ENCODE peak calls at places on chromosomes 2 and 18, in ten cellular contexts. T, O, J, X, H, Q, L, Z, U and W are unnamed samples.

GRCh38 chr2:170846318-170846717 is 29.6 kb downstream of the GAD1 start:
- DNase-seq in U (no peak), Z (no peak), H (no peak), J (no peak), T (no peak), L (no peak), X (no peak), Q (no peak), O (no peak), W (no peak)

GRCh38 chr18:50009772-50010171 is 185.2 kb downstream of the MYO5B start:
- DNase-seq in U (no peak), T (peak; percentile 3), J (no peak), Q (no peak), L (peak; percentile 26), X (peak; percentile 65), Z (peak; percentile 72), O (peak; percentile 59), H (no peak), W (no peak)

GRCh38 chr2:2688231-2688630 is 357.2 kb upstream of the MYT1L start:
- DNase-seq in Z (no peak), T (no peak), Q (no peak), U (no peak), X (no peak), O (no peak), H (no peak), L (no peak), J (no peak), W (no peak)

GRCh38 chr2:230657462-230657861 is 55.2 kb upstream of the CAB39 start:
- DNase-seq in Q (no peak), J (no peak), Z (no peak), O (no peak), T (no peak), L (no peak), H (no peak), X (no peak), U (no peak), W (no peak)

GRCh38 chr2:189933911-189934399 is 128.6 kb downstream of the MSTN start:
- DNase-seq in T (peak; percentile 93), X (no peak), Q (no peak), H (no peak), L (no peak), O (no peak), Z (no peak), J (peak; percentile 64), U (no peak), W (peak; percentile 22)

GRCh38 chr2:240467149-240467642 is 31.7 kb downstream of the GPC1 start:
- DNase-seq in Q (no peak), X (peak; percentile 23), U (peak; percentile 10), T (no peak), J (no peak), Z (no peak), H (peak; percentile 47), L (no peak), O (no peak), W (no peak)

GRCh38 chr2:181306785-181307184 is 150.4 kb upstream of the ITGA4 start:
- DNase-seq in X (no peak), L (no peak), J (no peak), O (no peak), U (no peak), T (peak; percentile 3), Q (no peak), H (no peak), Z (no peak), W (no peak)

GRCh38 chr18:48529796-48530195 is 9.0 kb upstream of the CTIF start:
- DNase-seq in L (no peak), J (peak; percentile 60), U (no peak), Z (no peak), X (no peak), O (no peak), T (peak; percentile 85), Q (no peak), H (no peak), W (peak; percentile 49)

GRCh38 chr2:198325359-198325758 is 521.0 kb downstream of the PLCL1 start:
- DNase-seq in T (peak; percentile 8), H (no peak), Z (no peak), U (no peak), O (no peak), L (no peak), Q (no peak), X (no peak), J (no peak), W (no peak)

GRCh38 chr2:162091325-162092007 is 17.5 kb upstream of the DPP4 start:
- DNase-seq in X (no peak), T (peak; percentile 57), Q (no peak), L (no peak), O (no peak), Z (peak; percentile 81), J (no peak), H (no peak), U (no peak), W (no peak)

GRCh38 chr18:77111449-77112160 is 21.0 kb downstream of the MBP start:
- DNase-seq in H (peak; percentile 63), T (no peak), Q (peak; percentile 67), X (no peak), O (no peak), L (no peak), U (no peak), Z (peak; percentile 47), J (no peak), W (no peak)

GRCh38 chr2:172465417-172466334 is 38.3 kb downstream of the ITGA6 start:
- DNase-seq in X (peak; percentile 82), L (peak; percentile 26), U (peak; percentile 60), H (no peak), T (peak; percentile 70), Q (no peak), O (peak; percentile 85), J (peak; percentile 91), Z (peak; percentile 86), W (peak; percentile 54)

GRCh38 chr18:55380574-55380973 is 207.4 kb downstream of the TCF4 start:
- DNase-seq in U (no peak), X (no peak), H (no peak), O (no peak), T (peak; percentile 91), J (no peak), Q (no peak), Z (no peak), L (no peak), W (no peak)

GRCh38 chr2:154032220-154032619 is 160.5 kb downstream of the GALNT13 start:
- DNase-seq in Z (no peak), L (no peak), X (no peak), Q (no peak), H (no peak), O (no peak), T (no peak), J (no peak), U (no peak), W (no peak)

GRCh38 chr2:129726271-129726670 is 253.2 kb upstream of the RAB6C start:
- DNase-seq in Z (no peak), H (no peak), X (no peak), O (no peak), U (no peak), T (no peak), Q (no peak), L (no peak), J (no peak), W (no peak)

GRCh38 chr2:95061119-95061512 is 35.6 kb downstream of the MAL start:
- DNase-seq in U (no peak), O (no peak), Z (no peak), L (no peak), T (no peak), X (no peak), J (no peak), Q (peak; percentile 9), H (no peak), W (no peak)

GRCh38 chr2:3169106-3169870 is 208.3 kb downstream of the EIPR1 start:
- DNase-seq in X (no peak), L (no peak), O (no peak), Z (no peak), T (peak; percentile 67), J (no peak), H (no peak), U (no peak), Q (peak; percentile 41), W (no peak)

GRCh38 chr2:201182650-201183372 is at the start of gene CASP10:
- DNase-seq in Q (no peak), Z (peak; percentile 65), X (peak; percentile 42), T (peak; percentile 19), L (peak; percentile 59), J (peak; percentile 80), H (no peak), O (peak; percentile 57), U (no peak), W (peak; percentile 28)

GRCh38 chr2:159195719-159196118 is 90.8 kb downstream of the WDSUB1 start:
- DNase-seq in H (no peak), T (no peak), O (no peak), U (no peak), Q (no peak), X (no peak), L (no peak), J (no peak), Z (no peak), W (no peak)

GRCh38 chr2:42425697-42426096 is 64.7 kb upstream of the COX7A2L start:
- DNase-seq in X (no peak), L (no peak), H (no peak), J (no peak), Z (no peak), Q (no peak), T (no peak), U (no peak), O (no peak), W (no peak)

GRCh38 chr2:191230174-191230573 is 15.0 kb upstream of the MYO1B start:
- DNase-seq in U (no peak), T (peak; percentile 98), Q (no peak), O (peak; percentile 48), Z (no peak), H (no peak), X (no peak), J (no peak), L (no peak), W (no peak)

GRCh38 chr18:9017170-9017899 is 85.2 kb upstream of the NDUFV2 start:
- DNase-seq in H (no peak), X (peak; percentile 62), J (peak; percentile 86), O (peak; percentile 31), Z (peak; percentile 45), Q (peak; percentile 86), U (peak; percentile 69), T (peak; percentile 96), L (peak; percentile 31), W (peak; percentile 81)
- TF ChIP-seq CTCF in H (no peak), X (no peak), J (no peak), O (no peak), Z (no peak), Q (no peak), U (no peak), T (no peak), L (peak; percentile 9), W (no peak)

GRCh38 chr2:151891566-151892194 is 63.5 kb upstream of the ARL5A start:
- DNase-seq in J (no peak), U (no peak), Z (no peak), T (no peak), X (no peak), O (no peak), L (no peak), H (no peak), Q (no peak), W (no peak)
- TF ChIP-seq CTCF in J (no peak), U (no peak), Z (no peak), T (no peak), X (no peak), O (no peak), L (no peak), H (no peak), Q (no peak), W (no peak)

GRCh38 chr2:206783718-206784117 is 18.3 kb downstream of the FASTKD2 start:
- DNase-seq in J (no peak), X (no peak), T (peak; percentile 3), Z (no peak), O (peak; percentile 13), U (no peak), H (no peak), Q (no peak), L (no peak), W (no peak)
- TF ChIP-seq CTCF in J (peak; percentile 42), X (no peak), T (peak; percentile 56), Z (no peak), O (peak; percentile 45), U (no peak), H (no peak), Q (peak; percentile 13), L (peak; percentile 49), W (peak; percentile 43)

GRCh38 chr18:22282311-22283235 is 113.2 kb downstream of the GATA6 start:
- DNase-seq in J (peak; percentile 96), Z (no peak), L (no peak), U (no peak), Q (no peak), T (peak; percentile 98), O (peak; percentile 55), H (no peak), X (no peak), W (peak; percentile 37)
- TF ChIP-seq CTCF in J (no peak), Z (no peak), L (no peak), U (no peak), Q (no peak), T (no peak), O (no peak), H (no peak), X (no peak), W (no peak)